ENCODE peak calls at places on chromosomes 16 and 17, in seven cellular contexts. Z is heart left ventricle, I is PC-3, T is colonic mucosa, H is Peyer's patch, M is kidney, S is thoracic aorta. R is an unnamed sample. For H3K36me3, the result is how much of the 10 kb centered on the place peaks cover.

GRCh38 chr17:80821546-80821945 is 170.1 kb upstream of the CHMP6 start:
- DNase-seq in Z (no peak), I (no peak), T (no peak), M (peak), S (no peak), H (no peak), R (no peak)

GRCh38 chr16:29977063-29977462 is 3.4 kb downstream of the TAOK2 start:
- DNase-seq in T (no peak), Z (peak), H (no peak), I (no peak), M (no peak), S (no peak), R (no peak)

GRCh38 chr16:88691129-88691813 is 5.0 kb upstream of the SNAI3 start:
- DNase-seq in S (no peak), M (no peak), I (no peak), T (no peak), Z (no peak), H (no peak), R (no peak)

GRCh38 chr17:39757931-39758873 is 20.5 kb downstream of the GRB7 start:
- DNase-seq in S (no peak), T (no peak), H (peak), I (no peak), Z (no peak), M (no peak), R (no peak)

GRCh38 chr17:6346986-6347385 is 87.9 kb downstream of the AIPL1 start:
- DNase-seq in S (no peak), H (no peak), M (no peak), I (no peak), Z (no peak), T (no peak), R (no peak)

GRCh38 chr17:13477180-13477611 is 124.5 kb downstream of the HS3ST3A1 start:
- DNase-seq in T (no peak), H (no peak), Z (no peak), S (no peak), I (peak), M (no peak), R (no peak)

GRCh38 chr16:49575352-49576172 is 202.0 kb downstream of the C16orf78 start:
- DNase-seq in H (peak), I (no peak), S (no peak), M (peak), Z (peak), T (peak), R (peak)

GRCh38 chr16:10180771-10181163 is 1.5 kb downstream of the GRIN2A start:
- DNase-seq in T (peak), I (no peak), Z (peak), S (no peak), M (peak), H (no peak), R (peak)

GRCh38 chr16:87780385-87780989 is 14.7 kb upstream of the KLHDC4 start:
- DNase-seq in S (no peak), H (peak), I (no peak), Z (peak), T (peak), M (no peak), R (no peak)

GRCh38 chr16:83336630-83337029 is 471.1 kb upstream of the HSBP1 start:
- DNase-seq in I (no peak), Z (no peak), M (no peak), S (no peak), T (no peak), H (no peak), R (no peak)

GRCh38 chr17:75666959-75667790 is at the start of the genes RECQL5 and SAP30BP:
- DNase-seq in H (peak), S (peak), I (peak), T (peak), M (peak), Z (peak), R (peak)

GRCh38 chr17:75665981-75666380 is 973 bp downstream of the RECQL5 start:
- DNase-seq in S (no peak), I (no peak), Z (no peak), H (no peak), T (no peak), M (peak), R (no peak)

GRCh38 chr17:75670868-75671267 is 3.7 kb downstream of the SAP30BP start:
- DNase-seq in S (no peak), I (no peak), H (no peak), T (no peak), M (peak), Z (no peak), R (no peak)

GRCh38 chr17:75667825-75668224 is 687 bp downstream of the SAP30BP start:
- DNase-seq in H (no peak), M (no peak), T (no peak), S (no peak), I (no peak), Z (no peak), R (no peak)

GRCh38 chr17:75668489-75668888 is 1.4 kb downstream of the SAP30BP start:
- DNase-seq in M (no peak), S (no peak), I (no peak), Z (no peak), H (no peak), T (no peak), R (no peak)
- H3K36me3 ChIP-seq in M (under half), S (under half), I (under half), Z (half or more), H (under half), T (under half), R (under half)

DNA sequence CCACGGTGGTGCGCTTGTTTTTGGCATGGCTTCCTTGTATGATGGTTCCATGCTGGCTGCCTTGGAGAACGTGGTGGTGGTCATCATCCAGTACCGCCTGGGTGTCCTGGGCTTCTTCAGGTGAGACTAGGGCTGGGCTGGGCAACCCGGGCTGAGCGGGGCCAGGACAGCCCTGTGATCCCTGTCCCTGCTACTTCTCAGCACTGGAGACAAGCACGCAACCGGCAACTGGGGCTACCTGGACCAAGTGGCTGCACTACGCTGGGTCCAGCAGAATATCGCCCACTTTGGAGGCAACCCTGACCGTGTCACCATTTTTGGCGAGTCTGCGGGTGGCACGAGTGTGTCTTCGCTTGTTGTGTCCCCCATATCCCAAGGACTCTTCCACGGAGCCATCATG is 4.9 kb downstream of the CES2 start:
- DNase-seq in M (peak), H (no peak), T (no peak), I (no peak), Z (no peak), S (no peak), R (peak)
- H3K36me3 ChIP-seq in M (half or more), H (half or more), T (under half), I (under half), Z (half or more), S (under half), R (under half)

GRCh38 chr17:8488491-8488890 is 52.8 kb downstream of the NDEL1 start:
- DNase-seq in M (no peak), I (no peak), S (no peak), H (no peak), Z (no peak), T (no peak), R (peak)

GRCh38 chr17:8490256-8491023 is 54.8 kb downstream of the NDEL1 start:
- DNase-seq in S (no peak), Z (no peak), H (no peak), T (no peak), I (no peak), M (no peak), R (peak)

GRCh38 chr17:8489841-8490240 is 54.2 kb downstream of the NDEL1 start:
- DNase-seq in I (no peak), H (no peak), S (no peak), T (no peak), Z (no peak), M (no peak), R (no peak)

GRCh38 chr17:8487130-8487645 is 51.5 kb downstream of the NDEL1 start:
- DNase-seq in H (no peak), M (no peak), S (no peak), I (no peak), T (no peak), Z (no peak), R (peak)

GRCh38 chr17:8488931-8489330 is 53.2 kb downstream of the NDEL1 start:
- DNase-seq in T (no peak), I (peak), M (no peak), H (no peak), S (peak), Z (peak), R (peak)
- H3K36me3 ChIP-seq in T (under half), I (under half), M (under half), H (under half), S (half or more), Z (under half), R (half or more)

GRCh38 chr16:3738128-3738527 is 20.8 kb upstream of the TRAP1 start:
- DNase-seq in Z (no peak), I (no peak), M (no peak), S (no peak), H (no peak), T (no peak), R (no peak)
- H3K36me3 ChIP-seq in Z (half or more), I (under half), M (half or more), S (half or more), H (half or more), T (under half), R (under half)

GRCh38 chr16:4509420-4509819 is 29.2 kb downstream of the CDIP1 start:
- DNase-seq in S (no peak), Z (no peak), T (no peak), M (no peak), I (no peak), H (no peak), R (no peak)

GRCh38 chr16:4510747-4511426 is 27.7 kb downstream of the CDIP1 start:
- DNase-seq in T (peak), Z (peak), S (no peak), M (no peak), H (no peak), I (no peak), R (no peak)

GRCh38 chr16:4508806-4509205 is 29.8 kb downstream of the CDIP1 start:
- DNase-seq in T (no peak), Z (no peak), M (no peak), I (no peak), H (no peak), S (no peak), R (no peak)

GRCh38 chr16:4511441-4512082 is 27.0 kb downstream of the CDIP1 start:
- DNase-seq in H (no peak), I (peak), Z (peak), T (peak), S (no peak), M (no peak), R (peak)

GRCh38 chr16:4510131-4510530 is 28.4 kb downstream of the CDIP1 start:
- DNase-seq in Z (no peak), S (no peak), M (no peak), T (no peak), I (no peak), H (no peak), R (no peak)
- H3K36me3 ChIP-seq in Z (half or more), S (under half), M (half or more), T (under half), I (under half), H (half or more), R (under half)

DNA sequence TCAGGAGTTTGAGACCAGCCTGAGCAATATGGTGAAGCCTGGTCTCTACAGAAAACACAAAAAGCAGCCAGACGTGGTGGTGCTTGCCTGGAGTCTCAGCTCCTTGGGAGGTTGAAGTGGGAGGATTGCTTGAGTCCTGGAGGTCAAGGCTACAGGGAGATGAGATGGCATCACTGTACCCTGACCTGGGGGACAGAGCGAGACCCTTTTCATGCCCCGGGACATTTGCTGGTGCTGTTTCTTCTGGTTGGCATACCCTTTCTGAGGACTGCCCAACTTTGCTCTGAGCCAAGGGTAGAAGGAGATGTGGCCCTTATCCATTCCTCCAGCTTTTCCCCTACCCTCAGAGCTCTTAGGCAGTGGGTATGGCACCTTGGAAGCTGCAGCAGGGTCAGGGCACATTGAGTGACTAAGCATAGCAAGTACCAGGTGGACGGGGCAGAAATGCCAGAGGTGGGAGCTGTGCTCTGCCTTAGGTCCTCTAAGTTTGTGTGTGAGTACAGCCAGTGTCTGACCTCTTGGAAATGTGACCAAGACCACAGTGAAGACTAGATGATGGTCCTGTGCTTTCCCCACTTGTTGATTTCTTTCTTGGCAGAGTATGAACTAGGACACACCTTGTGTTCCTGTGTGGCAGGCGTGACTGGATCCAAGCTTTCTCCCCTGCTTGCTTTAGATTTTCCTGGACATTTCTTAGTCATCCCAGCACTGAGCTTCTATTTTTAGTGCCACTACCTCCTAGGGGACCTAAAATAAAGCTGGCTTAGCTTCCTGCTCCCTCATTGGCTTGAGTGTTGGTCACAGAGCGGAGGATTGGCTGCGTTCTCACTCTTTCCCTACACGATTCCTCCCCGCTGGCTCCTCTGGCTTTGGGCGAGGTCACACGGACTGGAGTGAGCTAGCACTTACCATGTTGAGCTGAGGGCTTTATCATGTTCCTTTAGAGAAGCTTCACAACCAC is 9.9 kb upstream of the EDC4 start:
- DNase-seq in H (no peak), I (no peak), T (no peak), Z (peak), S (peak), M (peak), R (no peak)
- H3K36me3 ChIP-seq in H (under half), I (under half), T (under half), Z (half or more), S (under half), M (under half), R (under half)

DNA sequence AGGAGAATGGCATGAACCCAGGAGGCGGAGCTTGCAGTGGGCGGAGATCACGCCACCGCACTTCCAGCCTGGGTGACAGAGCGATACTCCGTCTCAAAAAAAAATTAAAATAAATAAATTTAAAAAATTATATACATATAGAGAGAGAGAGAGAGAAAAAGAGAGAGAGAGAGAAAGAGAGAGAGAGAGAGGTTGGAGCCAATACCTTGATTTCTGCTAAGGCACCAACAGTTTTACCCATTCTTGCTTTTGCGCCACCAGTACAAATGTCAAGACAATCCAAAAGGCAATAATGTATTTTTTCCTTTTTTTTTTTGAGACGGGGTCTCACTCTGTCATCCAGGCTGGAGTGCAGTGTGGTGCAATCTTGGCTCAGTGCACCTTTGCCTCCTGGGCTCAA is 17.2 kb downstream of the BRIP1 start:
- DNase-seq in Z (no peak), S (no peak), I (no peak), T (no peak), H (no peak), M (no peak), R (no peak)
- H3K36me3 ChIP-seq in Z (under half), S (under half), I (under half), T (under half), H (under half), M (under half), R (under half)

DNA sequence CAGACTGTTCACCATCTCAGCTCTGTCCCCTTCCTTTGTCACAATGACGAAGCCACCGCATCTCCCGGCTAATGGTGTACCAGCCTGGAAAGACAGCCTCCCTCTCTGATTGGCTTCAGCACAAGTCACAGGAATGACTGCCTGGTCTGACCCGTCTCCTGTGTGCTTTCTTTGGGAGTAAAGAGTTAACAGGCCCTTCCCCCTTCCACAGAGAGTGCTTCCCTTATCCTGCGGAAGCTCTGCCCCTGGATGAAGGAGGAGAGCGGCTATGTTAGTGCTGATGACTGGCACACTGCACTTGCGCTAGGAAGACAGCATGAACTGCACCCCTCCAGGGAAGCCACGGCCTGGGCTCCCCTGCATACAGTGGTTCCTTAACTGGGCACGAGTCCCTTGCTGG is 11.3 kb downstream of the USB1 start:
- DNase-seq in M (peak), Z (peak), S (no peak), H (no peak), I (no peak), T (no peak), R (no peak)
- H3K36me3 ChIP-seq in M (under half), Z (half or more), S (under half), H (under half), I (under half), T (under half), R (under half)

GRCh38 chr17:55777471-55777971 is 26.7 kb downstream of the PCTP start:
- DNase-seq in I (no peak), Z (no peak), T (no peak), M (no peak), S (no peak), H (no peak), R (no peak)

GRCh38 chr17:55778389-55779118 is 27.7 kb downstream of the PCTP start:
- DNase-seq in H (no peak), I (no peak), Z (no peak), T (no peak), S (no peak), M (no peak), R (no peak)

GRCh38 chr17:55773671-55774070 is 22.8 kb downstream of the PCTP start:
- DNase-seq in I (no peak), T (no peak), H (no peak), Z (no peak), M (no peak), S (no peak), R (no peak)

GRCh38 chr17:55772086-55772485 is 21.2 kb downstream of the PCTP start:
- DNase-seq in H (no peak), M (no peak), S (no peak), T (no peak), I (no peak), Z (no peak), R (no peak)

GRCh38 chr17:55774834-55775233 is 24.0 kb downstream of the PCTP start:
- DNase-seq in I (no peak), Z (no peak), T (no peak), H (no peak), S (no peak), M (no peak), R (no peak)
- H3K36me3 ChIP-seq in I (under half), Z (half or more), T (under half), H (half or more), S (under half), M (under half), R (under half)

DNA sequence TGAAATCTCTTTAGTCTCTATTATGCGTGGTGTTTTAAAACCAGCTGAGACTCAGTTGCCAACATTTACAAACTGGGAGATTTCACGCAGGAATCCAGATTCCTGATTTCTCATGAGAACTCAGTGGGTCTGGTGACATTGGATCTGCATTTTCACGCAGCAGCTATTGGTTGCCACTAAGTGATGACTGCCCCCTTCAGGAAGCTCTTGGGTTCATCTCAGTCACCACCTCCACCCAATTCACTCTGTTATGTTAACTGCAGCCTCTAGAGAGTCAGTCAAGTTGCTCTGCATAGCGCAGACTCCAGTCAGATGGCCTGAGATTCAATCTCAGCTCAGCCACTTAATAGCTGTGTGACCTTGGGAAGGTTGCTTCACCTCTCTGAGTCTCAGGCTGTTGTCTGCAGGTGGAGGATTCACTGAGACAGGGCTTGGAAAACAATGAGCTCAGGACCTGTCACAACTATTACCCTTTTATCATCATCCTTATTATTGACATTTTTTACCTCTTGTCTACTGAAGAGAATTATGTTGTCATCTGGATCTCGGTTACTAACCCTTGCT is 6.4 kb downstream of the SHISA9 start:
- DNase-seq in M (no peak), Z (no peak), T (no peak), H (no peak), S (no peak), I (peak), R (peak)
- H3K36me3 ChIP-seq in M (under half), Z (under half), T (under half), H (under half), S (under half), I (under half), R (under half)